ENCODE peak calls at places on chromosomes 16 and 17, in seven cellular contexts. K is body of pancreas; C is Panc1; P is right cardiac atrium; S is CD4-positive, alpha-beta T cell; E is RWPE2; H is naive thymus-derived CD4-positive, alpha-beta T cell. O is an unnamed sample.

GRCh38 chr16:66262253-66263167 is 104.0 kb upstream of the CDH5 start:
- ATAC-seq in K (peak), C (no peak), P (no peak), S (no peak), E (no peak), H (no peak), O (peak)

GRCh38 chr17:7589204-7589868 is 558 bp downstream of the SOX15 start:
- ATAC-seq in K (peak), C (peak), P (peak), S (peak), E (peak), H (peak), O (peak)

GRCh38 chr16:58419241-58420012 is 27.2 kb downstream of the GINS3 start:
- ATAC-seq in K (no peak), C (no peak), P (no peak), S (no peak), E (no peak), H (no peak), O (no peak)

GRCh38 chr16:3513892-3514600 is 13.2 kb downstream of the CLUAP1 start:
- ATAC-seq in K (no peak), C (no peak), P (no peak), S (no peak), E (no peak), H (no peak), O (no peak)

GRCh38 chr16:17211797-17212196 is 259.0 kb downstream of the XYLT1 start:
- ATAC-seq in K (no peak), C (peak), P (no peak), S (peak), E (peak), H (peak), O (no peak)

GRCh38 chr16:87305505-87306391 is 11.4 kb downstream of the C16orf95 start:
- ATAC-seq in K (no peak), C (peak), P (peak), S (no peak), E (no peak), H (no peak), O (no peak)

GRCh38 chr16:23902223-23903000 is 66.6 kb downstream of the PRKCB start:
- ATAC-seq in K (no peak), C (no peak), P (no peak), S (no peak), E (no peak), H (no peak), O (no peak)

GRCh38 chr17:38705523-38705802 is 390 bp downstream of the MLLT6 start:
- ATAC-seq in K (no peak), C (peak), P (no peak), S (peak), E (no peak), H (no peak), O (no peak)

GRCh38 chr17:19613979-19614378 is 34.6 kb upstream of the ALDH3A2 start:
- ATAC-seq in K (no peak), C (no peak), P (no peak), S (no peak), E (no peak), H (no peak), O (no peak)

O was measured in gastroesophageal sphincter.